ENCODE peak calls at places on chromosomes 11 and 22, in nine cellular contexts. W is BE2C; B is GM19239; C is RCC 7860; H is epithelial cell of proximal tubule; J is stimulated activated CD8-positive, alpha-beta memory T cell treated with anti-CD3 and anti-CD28 coated beads, Interleukin-15, amount 100 ng/mL, for 1 hour; U is stimulated activated CD4-positive, alpha-beta T cell treated with anti-CD3 and anti-CD28 coated beads, Interleukin-4, amount 100 ng/mL, for 4 hours; N is HAP-1; Z is activated CD8-positive, alpha-beta memory T cell treated with anti-CD3 and anti-CD28 coated beads for 48 hours. L is an unnamed sample.

GRCh38 chr11:70740475-70740825 is 342.1 kb downstream of the CTTN start:
- DNase-seq in N (no peak), C (no peak), W (no peak), B (no peak), H (no peak), U (no peak), J (no peak), Z (no peak), L (no peak)

GRCh38 chr11:95325777-95326258 is 94.8 kb upstream of the SESN3 start:
- DNase-seq in U (no peak), B (no peak), J (no peak), H (no peak), N (no peak), Z (no peak), W (no peak), C (no peak), L (no peak)

GRCh38 chr11:94597896-94598295 is 30.7 kb downstream of the PIWIL4 start:
- DNase-seq in B (no peak), C (no peak), J (no peak), W (no peak), N (no peak), Z (no peak), H (no peak), U (no peak), L (no peak)

GRCh38 chr11:117597083-117597482 is 199.9 kb downstream of the DSCAML1 start:
- DNase-seq in C (no peak), H (no peak), J (no peak), U (peak; percentile 35), B (peak; percentile 36), N (peak; percentile 8), W (no peak), Z (no peak), L (no peak)

GRCh38 chr11:65888163-65888814 is at the start of gene FIBP:
- DNase-seq in W (peak; percentile 99), N (peak; percentile 96), C (peak; percentile 88), J (peak; percentile 86), B (peak; percentile 95), Z (peak; percentile 93), U (peak; percentile 95), H (no peak), L (peak; percentile 94)

GRCh38 chr11:86176165-86176884 is 68.2 kb upstream of the EED start:
- DNase-seq in C (no peak), B (no peak), N (no peak), J (no peak), Z (peak; percentile 26), H (no peak), U (peak; percentile 31), W (no peak), L (peak; percentile 56)

GRCh38 chr11:126145954-126146353 is 65.5 kb downstream of the RPUSD4 start:
- DNase-seq in Z (no peak), W (no peak), H (no peak), B (no peak), U (no peak), N (no peak), J (no peak), C (no peak), L (no peak)

GRCh38 chr22:25183959-25184619 is 15.6 kb upstream of the CRYBB3 start:
- DNase-seq in N (no peak), C (no peak), W (no peak), Z (no peak), H (peak; percentile 64), U (no peak), B (no peak), J (no peak), L (no peak)

GRCh38 chr22:49751318-49751967 is 76.2 kb downstream of the BRD1 start:
- DNase-seq in W (no peak), N (no peak), H (no peak), Z (no peak), C (no peak), B (no peak), U (no peak), J (no peak), L (no peak)

GRCh38 chr11:92740251-92740650 is 229.2 kb upstream of the MTNR1B start:
- DNase-seq in W (no peak), B (no peak), J (no peak), U (no peak), Z (no peak), H (no peak), C (no peak), N (no peak), L (no peak)

GRCh38 chr11:78453140-78453935 is 35.7 kb upstream of the GAB2 start:
- DNase-seq in N (no peak), H (no peak), U (no peak), Z (no peak), B (no peak), W (no peak), J (no peak), C (no peak), L (no peak)

GRCh38 chr11:93623179-93623578 is 38.3 kb upstream of the CEP295 start:
- DNase-seq in U (no peak), C (no peak), N (no peak), H (no peak), Z (no peak), J (no peak), W (peak; percentile 13), B (peak; percentile 17), L (peak; percentile 51)

GRCh38 chr22:26708256-26709009 is 51.0 kb downstream of the MIAT start:
- DNase-seq in B (no peak), H (no peak), W (no peak), Z (no peak), U (no peak), J (no peak), C (no peak), N (no peak), L (no peak)

GRCh38 chr11:117185739-117186430 is 7.3 kb downstream of the SIDT2 start:
- DNase-seq in C (no peak), Z (no peak), W (no peak), N (no peak), H (no peak), U (no peak), J (no peak), B (no peak), L (peak; percentile 4)

GRCh38 chr22:33296941-33297340 is 238.8 kb upstream of the SYN3 start:
- DNase-seq in W (no peak), Z (no peak), J (no peak), U (no peak), B (no peak), H (no peak), N (no peak), C (no peak), L (no peak)

GRCh38 chr11:47766363-47767227 is 546 bp downstream of the FNBP4 start:
- DNase-seq in N (peak; percentile 13), J (peak; percentile 55), B (no peak), H (no peak), W (peak; percentile 12), Z (peak; percentile 42), U (peak; percentile 74), C (peak; percentile 18), L (peak; percentile 35)

GRCh38 chr11:396511-396947 is 2.5 kb downstream of the PKP3 start:
- DNase-seq in U (no peak), J (no peak), H (no peak), N (no peak), W (no peak), B (peak; percentile 69), C (peak; percentile 8), Z (no peak), L (peak; percentile 49)

GRCh38 chr11:35178862-35179261 is 39.9 kb downstream of the CD44 start:
- DNase-seq in U (no peak), J (no peak), C (peak; percentile 20), Z (no peak), H (no peak), B (no peak), W (no peak), N (no peak), L (no peak)

GRCh38 chr11:119108151-119108856 is 1.2 kb downstream of the C2CD2L start:
- DNase-seq in N (peak; percentile 65), W (peak; percentile 68), U (no peak), C (peak; percentile 59), B (no peak), H (no peak), J (no peak), Z (no peak), L (peak; percentile 73)

GRCh38 chr11:102153082-102153481 is 42.8 kb downstream of the YAP1 start:
- DNase-seq in J (no peak), U (no peak), W (no peak), C (no peak), Z (no peak), B (no peak), N (no peak), H (no peak), L (no peak)

GRCh38 chr11:118953265-118953664 is 2.8 kb upstream of the UPK2 start:
- DNase-seq in Z (no peak), N (no peak), W (peak; percentile 73), U (no peak), B (no peak), C (no peak), J (no peak), H (no peak), L (no peak)

GRCh38 chr11:33892906-33893594 is 1.2 kb upstream of the LMO2 start:
- DNase-seq in J (no peak), U (no peak), B (no peak), H (no peak), W (no peak), Z (no peak), N (no peak), C (no peak), L (no peak)

GRCh38 chr11:74672956-74673895 is 58.0 kb downstream of the CHRDL2 start:
- DNase-seq in W (peak; percentile 69), J (no peak), H (peak; percentile 83), B (no peak), Z (no peak), N (no peak), U (no peak), C (peak; percentile 98), L (no peak)

GRCh38 chr11:73267921-73268540 is 4.1 kb upstream of the P2RY6 start:
- DNase-seq in C (no peak), B (no peak), U (no peak), Z (no peak), W (no peak), H (no peak), N (no peak), J (no peak), L (no peak)

GRCh38 chr22:49925525-49926128 is 7.2 kb downstream of the CRELD2 start:
- DNase-seq in W (no peak), N (no peak), Z (no peak), U (peak; percentile 56), J (no peak), C (no peak), B (peak; percentile 72), H (no peak), L (no peak)

GRCh38 chr22:38187413-38188212 is 6.0 kb upstream of the PLA2G6 start:
- DNase-seq in B (no peak), C (no peak), J (no peak), Z (no peak), H (no peak), N (no peak), W (no peak), U (no peak), L (no peak)

GRCh38 chr11:19683141-19683805 is 29.4 kb upstream of the NAV2 start:
- DNase-seq in N (no peak), J (no peak), C (peak; percentile 38), U (no peak), W (no peak), B (no peak), Z (no peak), H (no peak), L (no peak)

GRCh38 chr11:66846671-66847091 is 3.4 kb downstream of the RCE1 start:
- DNase-seq in J (no peak), B (no peak), N (no peak), Z (no peak), C (no peak), H (no peak), W (no peak), U (no peak), L (peak; percentile 29)

GRCh38 chr22:40322818-40323447 is 23.4 kb upstream of the ADSL start:
- DNase-seq in B (no peak), W (no peak), U (no peak), N (no peak), J (no peak), C (no peak), H (no peak), Z (no peak), L (no peak)

GRCh38 chr11:118232659-118233058 is 7.8 kb upstream of the JAML start:
- DNase-seq in Z (no peak), B (no peak), N (no peak), H (no peak), U (peak; percentile 30), J (no peak), C (no peak), W (no peak), L (no peak)

GRCh38 chr22:25362215-25362882 is 142.9 kb downstream of the CRYBB2 start:
- DNase-seq in Z (peak; percentile 35), W (peak; percentile 83), B (peak; percentile 84), J (peak; percentile 53), N (peak; percentile 5), C (peak; percentile 4), H (no peak), U (peak; percentile 70), L (peak; percentile 1)